ENCODE peak calls at places on chromosomes 1 and 21, in four cellular contexts. I is pulmonary artery endothelial cell, L is natural killer cell, B is hepatic stellate cell. G is an unnamed sample.

GRCh38 chr1:213250041-213250440 is 199.0 kb downstream of the RPS6KC1 start:
- DNase-seq in I (no peak), L (no peak), B (no peak), G (no peak)

GRCh38 chr1:195065437-195065836 is 1542.8 kb downstream of the KCNT2 start:
- DNase-seq in I (no peak), L (no peak), B (no peak), G (no peak)

GRCh38 chr1:200294241-200294640 is 115.6 kb downstream of the ZNF281 start:
- DNase-seq in I (no peak), L (no peak), B (no peak), G (no peak)

GRCh38 chr1:32501865-32502264 is 37.0 kb downstream of the ZBTB8B start:
- DNase-seq in I (peak; percentile 44), B (no peak), L (no peak), G (no peak)

GRCh38 chr1:153534933-153535663 is 693 bp downstream of the S100A6 start:
- DNase-seq in L (peak; percentile 29), B (no peak), I (no peak), G (no peak)

GRCh38 chr1:67735806-67736627 is 51.0 kb downstream of the GADD45A start:
- DNase-seq in I (peak; percentile 93), B (peak; percentile 63), L (no peak), G (peak; percentile 9)

GRCh38 chr1:109730666-109731065 is 10.2 kb downstream of the GSTM3 start:
- DNase-seq in B (no peak), L (no peak), I (no peak), G (no peak)

GRCh38 chr21:37636152-37636860 is 269.7 kb downstream of the DYRK1A start:
- DNase-seq in B (peak; percentile 92), I (peak; percentile 40), L (no peak), G (no peak)

GRCh38 chr1:239811211-239811902 is 280.3 kb upstream of the FMN2 start:
- DNase-seq in B (no peak), I (no peak), L (no peak), G (no peak)

GRCh38 chr1:235067396-235068154 is 61.1 kb downstream of the TOMM20 start:
- DNase-seq in I (no peak), B (peak; percentile 95), L (no peak), G (no peak)

GRCh38 chr1:14441302-14441741 is 157.2 kb upstream of the KAZN start:
- DNase-seq in B (no peak), I (no peak), L (no peak), G (no peak)

GRCh38 chr1:155706101-155706619 is 17.3 kb downstream of the DAP3 start:
- DNase-seq in B (peak; percentile 14), I (no peak), L (no peak), G (no peak)

GRCh38 chr1:71196685-71197084 is 115.8 kb upstream of the ZRANB2 start:
- DNase-seq in B (peak; percentile 6), I (no peak), L (no peak), G (no peak)

GRCh38 chr1:54340876-54341275 is 65.3 kb downstream of the SSBP3 start:
- DNase-seq in B (no peak), L (no peak), I (no peak), G (no peak)

GRCh38 chr1:178271471-178271870 is 177.6 kb downstream of the RASAL2 start:
- DNase-seq in I (no peak), L (no peak), B (no peak), G (no peak)

GRCh38 chr1:179591592-179592580 is at the start of gene TDRD5:
- DNase-seq in I (no peak), B (no peak), L (no peak), G (no peak)

GRCh38 chr1:115952547-115952946 is 23.8 kb upstream of the SLC22A15 start:
- DNase-seq in B (no peak), L (no peak), I (no peak), G (no peak)

GRCh38 chr1:15836772-15837669 is 10.5 kb upstream of the SPEN start:
- DNase-seq in L (peak; percentile 70), B (no peak), I (no peak), G (peak; percentile 12)

GRCh38 chr1:145961425-145962156 is 2.8 kb downstream of the ANKRD34A start:
- DNase-seq in L (peak; percentile 39), I (no peak), B (peak; percentile 60), G (no peak)

GRCh38 chr1:186782791-186783190 is 46.0 kb upstream of the PLA2G4A start:
- DNase-seq in I (no peak), B (no peak), L (no peak), G (no peak)

GRCh38 chr1:58003059-58003458 is 543.5 kb downstream of the OMA1 start:
- DNase-seq in I (no peak), L (no peak), B (no peak), G (no peak)

G was measured in naive thymus-derived CD4-positive, alpha-beta T cell.